ENCODE peak calls at places on chromosomes 16 and 17, in seven cellular contexts. Q is heart left ventricle, N is suprapubic skin, T is thyroid gland, O is progenitor cell of endocrine pancreas, M is A549, I is cardiac fibroblast. D is an unnamed sample.

GRCh38 chr17:27247071-27247957 is 46.6 kb upstream of the WSB1 start:
- DNase-seq in Q (peak; percentile 87), I (peak; percentile 94), O (no peak), T (peak; percentile 21), M (peak; percentile 84), N (peak; percentile 80), D (no peak)

GRCh38 chr16:2156025-2156848 is 655 bp downstream of the TRAF7 start:
- DNase-seq in N (no peak), I (peak; percentile 76), O (no peak), Q (no peak), M (no peak), T (peak; percentile 21), D (no peak)

GRCh38 chr16:81018496-81018895 is 11.5 kb downstream of the CENPN start:
- DNase-seq in T (no peak), M (no peak), N (no peak), Q (no peak), O (no peak), I (no peak), D (no peak)

GRCh38 chr16:81003610-81004460 is 2.9 kb downstream of the CMC2 start:
- DNase-seq in O (no peak), Q (no peak), T (no peak), I (peak; percentile 49), N (no peak), M (no peak), D (no peak)

GRCh38 chr16:55189179-55189578 is 134.8 kb upstream of the IRX6 start:
- DNase-seq in Q (no peak), N (no peak), O (no peak), T (no peak), I (no peak), M (no peak), D (no peak)

GRCh38 chr17:81386646-81387234 is 8.5 kb upstream of the BAHCC1 start:
- DNase-seq in Q (peak; percentile 70), N (no peak), M (no peak), I (no peak), T (peak; percentile 62), O (peak; percentile 49), D (peak; percentile 55)

GRCh38 chr17:17766351-17767095 is 70.3 kb downstream of the SREBF1 start:
- DNase-seq in T (peak; percentile 88), M (no peak), I (no peak), N (no peak), O (no peak), Q (no peak), D (no peak)

GRCh38 chr16:2235234-2235651 is 1.0 kb upstream of the DNASE1L2 start:
- DNase-seq in N (peak; percentile 64), I (no peak), Q (no peak), T (no peak), O (no peak), M (no peak), D (no peak)

GRCh38 chr16:63749256-63749655 is 1372.6 kb downstream of the CDH11 start:
- DNase-seq in Q (no peak), M (no peak), T (no peak), I (peak; percentile 16), O (no peak), N (no peak), D (no peak)

GRCh38 chr16:6247150-6247549 is 1085.5 kb upstream of the RBFOX1 start:
- DNase-seq in I (no peak), M (no peak), T (no peak), Q (no peak), N (no peak), O (no peak), D (no peak)

GRCh38 chr16:80198265-80198994 is 342.4 kb upstream of the DYNLRB2 start:
- DNase-seq in I (peak; percentile 24), T (no peak), O (no peak), N (no peak), M (no peak), Q (no peak), D (no peak)

GRCh38 chr17:76554131-76554530 is 14.3 kb downstream of the PRCD start:
- DNase-seq in M (no peak), I (no peak), O (no peak), T (peak; percentile 98), N (no peak), Q (peak; percentile 49), D (no peak)

GRCh38 chr17:41737680-41738023 is 3.2 kb upstream of the HAP1 start:
- DNase-seq in O (no peak), M (no peak), I (no peak), N (no peak), T (no peak), Q (no peak), D (no peak)

GRCh38 chr17:7732981-7733557 is 15.5 kb downstream of the DNAH2 start:
- DNase-seq in I (no peak), O (no peak), M (no peak), N (no peak), Q (no peak), T (no peak), D (no peak)

DNA sequence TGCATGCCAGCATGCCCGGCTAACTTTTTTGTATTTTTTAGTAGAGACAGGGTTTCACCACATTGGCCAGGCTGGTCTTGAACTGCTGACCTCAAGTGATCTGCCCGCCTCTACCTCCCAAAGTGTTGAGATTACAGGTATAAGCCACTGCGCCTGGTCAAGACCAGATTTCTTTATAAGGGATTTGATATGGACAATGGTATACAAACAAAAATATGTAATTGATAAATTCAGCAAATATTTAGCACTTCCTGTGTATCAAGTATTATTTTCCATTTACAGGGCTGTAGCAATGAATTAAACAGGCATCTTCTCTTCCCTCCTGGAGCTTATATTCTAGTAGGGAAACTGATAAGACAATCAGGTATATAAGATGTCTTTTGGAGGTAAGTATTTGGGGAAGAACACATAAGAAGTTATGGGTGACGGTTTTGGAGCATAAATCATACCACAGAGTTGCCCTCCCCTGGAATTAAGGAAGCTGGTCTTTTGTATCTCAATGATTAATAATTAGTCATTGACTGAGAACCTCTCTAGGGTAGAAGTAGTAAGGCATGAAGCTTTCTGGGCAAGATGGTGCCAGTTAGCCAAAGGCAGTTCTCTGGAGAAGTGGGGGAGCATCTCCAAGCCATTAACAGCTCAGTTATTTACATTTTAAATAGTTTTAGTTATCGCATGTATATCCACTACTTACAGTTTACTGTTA is 35.8 kb downstream of the TANC2 start:
- DNase-seq in N (no peak), O (no peak), T (no peak), I (no peak), M (no peak), Q (no peak), D (no peak)
- TF ChIP-seq CTCF in N (no peak), O (no peak), T (no peak), I (no peak), M (no peak), Q (no peak), D (no peak)

GRCh38 chr17:1226308-1226707 is 43.9 kb upstream of the BHLHA9 start:
- DNase-seq in I (no peak), T (no peak), O (no peak), N (no peak), Q (no peak), M (no peak), D (no peak)
- TF ChIP-seq CTCF in I (no peak), T (no peak), O (no peak), N (no peak), Q (no peak), M (no peak), D (no peak)

GRCh38 chr16:56589141-56590039 is at the start of gene MT3:
- DNase-seq in N (no peak), Q (no peak), T (peak; percentile 9), O (no peak), M (no peak), I (no peak), D (no peak)
- TF ChIP-seq CTCF in N (no peak), Q (no peak), T (no peak), O (no peak), M (no peak), I (no peak), D (no peak)

GRCh38 chr17:61470530-61471136 is 18.4 kb downstream of the TBX4 start:
- DNase-seq in O (no peak), T (no peak), I (no peak), N (peak; percentile 33), Q (peak; percentile 15), M (no peak), D (no peak)
- TF ChIP-seq CTCF in O (no peak), T (no peak), I (no peak), N (no peak), Q (no peak), M (no peak), D (no peak)

DNA sequence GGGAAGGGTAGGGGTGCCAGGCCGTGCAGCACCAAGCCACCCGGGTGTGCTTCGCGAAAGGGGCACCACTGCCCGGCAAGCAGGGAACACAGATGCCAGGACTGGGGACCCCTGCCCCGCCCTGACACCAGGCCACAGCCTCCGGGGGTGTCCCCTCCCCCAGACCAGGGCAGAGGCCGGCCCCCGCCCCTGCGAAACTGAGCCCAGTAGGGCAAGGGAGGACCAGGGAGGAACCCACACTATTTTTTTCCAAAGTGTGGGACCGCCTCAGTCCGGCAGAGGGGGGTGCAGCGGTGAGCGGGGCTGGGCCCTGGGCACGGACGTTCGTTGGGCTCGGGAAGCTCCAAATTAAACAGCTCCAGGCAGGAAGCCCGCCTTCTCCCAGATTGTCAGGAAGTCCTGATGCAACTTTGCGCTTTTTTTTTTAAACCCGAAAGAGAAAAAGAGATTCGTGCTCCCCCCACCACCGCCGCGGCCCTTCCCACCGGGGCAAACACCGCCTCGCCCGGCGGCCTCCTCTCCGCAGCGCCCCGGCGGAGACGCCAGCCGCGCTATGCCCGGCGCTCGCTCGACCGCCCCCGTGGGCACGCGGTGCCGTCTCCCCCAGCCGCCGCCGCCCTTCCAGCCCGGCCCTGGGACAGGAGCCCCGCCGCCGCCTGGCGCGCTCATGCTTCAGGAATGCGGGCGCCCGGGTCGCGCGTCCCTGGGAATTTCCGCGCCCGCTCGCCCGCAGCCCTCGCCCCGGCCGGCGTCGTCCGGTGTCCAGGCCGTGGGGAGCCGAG is 755 bp downstream of the PIEZO1 start:
- DNase-seq in I (peak; percentile 89), O (peak; percentile 62), N (peak; percentile 85), T (peak; percentile 79), M (peak; percentile 83), Q (peak; percentile 69), D (no peak)
- TF ChIP-seq CTCF in I (peak; percentile 66), O (peak; percentile 55), N (peak; percentile 56), T (peak; percentile 15), M (peak; percentile 10), Q (peak; percentile 37), D (peak; percentile 60)